ENCODE peak calls at places on chromosome 17, in five cellular contexts. X is germinal center; Q is transverse colon; C is GM04503; W is stimulated activated CD8-positive, alpha-beta memory T cell treated with anti-CD3 and anti-CD28 coated beads, Interleukin-7, amount 100 ng/mL, for 1 hour. N is an unnamed sample.

GRCh38 chr17:73650147-73650546 is 5.9 kb upstream of the SDK2 start:
- DNase-seq in X (no peak), Q (peak), C (no peak), W (no peak), N (no peak)

GRCh38 chr17:42174126-42174783 is 6.7 kb downstream of the KCNH4 start:
- DNase-seq in X (no peak), Q (no peak), C (no peak), W (no peak), N (no peak)

GRCh38 chr17:67245694-67246397 is 850 bp upstream of the HELZ start:
- DNase-seq in X (peak), Q (peak), C (no peak), W (no peak), N (no peak)

GRCh38 chr17:76497979-76498885 is 3.0 kb downstream of the RHBDF2 start:
- DNase-seq in X (no peak), Q (peak), C (peak), W (no peak), N (no peak)

GRCh38 chr17:48100160-48100559 is 1.1 kb downstream of the CBX1 start:
- DNase-seq in X (no peak), Q (no peak), C (peak), W (no peak), N (no peak)

GRCh38 chr17:78114831-78115723 is 13.5 kb downstream of the TMC6 start:
- DNase-seq in X (no peak), Q (no peak), C (no peak), W (no peak), N (no peak)

GRCh38 chr17:77253611-77254051 is 112.9 kb downstream of the SEC14L1 start:
- DNase-seq in X (no peak), Q (no peak), C (no peak), W (no peak), N (no peak)

GRCh38 chr17:15112881-15113617 is 152.1 kb downstream of the PMP22 start:
- DNase-seq in X (no peak), Q (no peak), C (no peak), W (no peak), N (no peak)

GRCh38 chr17:146983-147761 is 9.8 kb downstream of the SCGB1C2 start:
- DNase-seq in X (no peak), Q (no peak), C (no peak), W (no peak), N (no peak)

GRCh38 chr17:17227608-17228520 is 9.1 kb downstream of the FLCN start:
- DNase-seq in X (no peak), Q (no peak), C (no peak), W (no peak), N (no peak)

GRCh38 chr17:4903051-4903818 is at the start of gene CHRNE:
- DNase-seq in X (peak), Q (peak), C (no peak), W (peak), N (no peak)

GRCh38 chr17:46012506-46013079 is 13.5 kb downstream of the STH start:
- DNase-seq in X (no peak), Q (no peak), C (no peak), W (no peak), N (no peak)

GRCh38 chr17:2058521-2059124 is 3.7 kb downstream of the HIC1 start:
- DNase-seq in X (peak), Q (peak), C (no peak), W (peak), N (no peak)

GRCh38 chr17:65774787-65775186 is 213.3 kb upstream of the AXIN2 start:
- DNase-seq in X (no peak), Q (no peak), C (no peak), W (no peak), N (no peak)

GRCh38 chr17:10807704-10808128 is 3.8 kb upstream of the TMEM238L start:
- DNase-seq in X (no peak), Q (peak), C (no peak), W (no peak), N (no peak)

GRCh38 chr17:4908301-4908700 is 5.4 kb upstream of the CHRNE start:
- DNase-seq in X (no peak), Q (no peak), C (no peak), W (no peak), N (no peak)

GRCh38 chr17:29933379-29933778 is 3.4 kb upstream of the SSH2 start:
- DNase-seq in X (no peak), Q (no peak), C (no peak), W (no peak), N (no peak)

GRCh38 chr17:69762359-69762758 is 312.7 kb upstream of the KCNJ16 start:
- DNase-seq in X (no peak), Q (no peak), C (no peak), W (no peak), N (no peak)

GRCh38 chr17:8991514-8992285 is 26.2 kb upstream of the PIK3R5 start:
- DNase-seq in X (peak), Q (peak), C (peak), W (peak), N (no peak)

GRCh38 chr17:33202796-33203195 is 90.3 kb downstream of the ASIC2 start:
- DNase-seq in X (no peak), Q (no peak), C (no peak), W (no peak), N (no peak)

GRCh38 chr17:49676276-49676868 is 1.5 kb downstream of the SPOP start:
- DNase-seq in X (peak), Q (peak), C (no peak), W (no peak), N (no peak)

GRCh38 chr17:56801506-56802178 is 32.1 kb downstream of the C17orf67 start:
- DNase-seq in X (no peak), Q (no peak), C (no peak), W (no peak), N (no peak)

GRCh38 chr17:61388561-61389356 is 10.9 kb upstream of the TBX2 start:
- DNase-seq in X (no peak), Q (no peak), C (no peak), W (no peak), N (no peak)

GRCh38 chr17:76271669-76272540 is 6.8 kb downstream of the UBALD2 start:
- DNase-seq in X (peak), Q (peak), C (no peak), W (peak), N (no peak)

GRCh38 chr17:13575922-13576419 is 25.8 kb downstream of the HS3ST3A1 start:
- DNase-seq in X (no peak), Q (no peak), C (no peak), W (no peak), N (no peak)

GRCh38 chr17:54974758-54975157 is 6.2 kb downstream of the STXBP4 start:
- DNase-seq in X (no peak), Q (no peak), C (no peak), W (no peak), N (no peak)

GRCh38 chr17:2724783-2725164 is 13.2 kb upstream of the CLUH start:
- DNase-seq in X (peak), Q (peak), C (no peak), W (no peak), N (no peak)

GRCh38 chr17:47978324-47978723 is 7.4 kb downstream of the CDK5RAP3 start:
- DNase-seq in X (peak), Q (peak), C (no peak), W (peak), N (no peak)

GRCh38 chr17:17884281-17885028 is 47.7 kb upstream of the SREBF1 start:
- DNase-seq in X (no peak), Q (no peak), C (no peak), W (no peak), N (no peak)

GRCh38 chr17:45338023-45338781 is 21.4 kb upstream of the MAP3K14 start:
- DNase-seq in X (no peak), Q (peak), C (no peak), W (no peak), N (no peak)

GRCh38 chr17:15479697-15480096 is 12.3 kb upstream of the CDRT4 start:
- DNase-seq in X (no peak), Q (no peak), C (no peak), W (no peak), N (no peak)

GRCh38 chr17:7651097-7651958 is 602 bp downstream of the ATP1B2 start:
- DNase-seq in X (no peak), Q (no peak), C (no peak), W (no peak), N (no peak)

GRCh38 chr17:29949708-29950107 is 8.3 kb downstream of the EFCAB5 start:
- DNase-seq in X (no peak), Q (no peak), C (no peak), W (no peak), N (no peak)